ENCODE peak calls at places on chromosomes 12 and 14, in nine cellular contexts. Z is NCI-H2171; D is GM04503; X is astrocyte of the spinal cord; L is GM23248; A is NB4; E is activated T-helper 1 cell treated with anti-CD3 and anti-CD28 coated beads, Interleukin-2, amount 50 U/mL, for 16 hours; R is NCI-H82; J is HCT116. H is an unnamed sample.

GRCh38 chr12:49489720-49490119 is 49.1 kb upstream of the KCNH3 start:
- DNase-seq in R (peak), D (no peak), Z (no peak), X (peak), L (peak), J (peak), E (no peak), A (no peak), H (no peak)

GRCh38 chr14:88987516-88987915 is 163.1 kb downstream of the TTC8 start:
- DNase-seq in X (no peak), A (no peak), D (no peak), Z (no peak), J (peak), E (no peak), L (no peak), R (no peak), H (no peak)

GRCh38 chr12:46386877-46387629 is 14.5 kb upstream of the SLC38A2 start:
- DNase-seq in Z (no peak), X (peak), E (no peak), J (no peak), L (peak), A (peak), D (no peak), R (peak), H (peak)

GRCh38 chr12:107873223-107873622 is 98.7 kb downstream of the ASCL4 start:
- DNase-seq in E (no peak), Z (no peak), X (no peak), R (no peak), D (no peak), J (no peak), A (no peak), L (no peak), H (no peak)

GRCh38 chr14:76015668-76016067 is 30.1 kb downstream of the IFT43 start:
- DNase-seq in X (no peak), A (no peak), L (no peak), R (no peak), J (no peak), D (no peak), E (no peak), Z (no peak), H (no peak)

GRCh38 chr12:124737040-124737419 is 126.6 kb downstream of the SCARB1 start:
- DNase-seq in A (no peak), D (no peak), Z (no peak), E (no peak), X (peak), R (no peak), L (no peak), J (no peak), H (no peak)

GRCh38 chr12:59113831-59114273 is 193.5 kb upstream of the LRIG3 start:
- DNase-seq in J (peak), Z (peak), X (peak), R (peak), A (peak), E (no peak), L (peak), D (no peak), H (peak)

GRCh38 chr14:64463198-64463597 is 2.1 kb upstream of the AKAP5 start:
- DNase-seq in R (no peak), Z (no peak), L (no peak), A (no peak), E (no peak), J (no peak), X (no peak), D (no peak), H (no peak)

GRCh38 chr14:31877333-31877798 is 199.7 kb upstream of the ARHGAP5 start:
- DNase-seq in R (peak), D (no peak), X (peak), E (no peak), A (no peak), L (peak), J (no peak), Z (peak), H (no peak)

GRCh38 chr12:97501422-97501821 is 38.8 kb downstream of the RMST start:
- DNase-seq in L (no peak), J (no peak), X (no peak), A (no peak), D (no peak), Z (no peak), E (no peak), R (no peak), H (no peak)

GRCh38 chr12:46803517-46803916 is 22.3 kb downstream of the SLC38A4 start:
- DNase-seq in A (no peak), D (no peak), J (no peak), L (no peak), X (no peak), R (no peak), Z (no peak), E (no peak), H (no peak)

GRCh38 chr14:106455026-106455425 is 928.6 kb downstream of the TMEM121 start:
- DNase-seq in J (no peak), Z (no peak), A (no peak), X (no peak), R (no peak), D (no peak), L (no peak), E (no peak), H (no peak)

GRCh38 chr14:29016050-29016900 is 249.7 kb downstream of the FOXG1 start:
- DNase-seq in A (peak), Z (peak), E (no peak), D (no peak), L (peak), R (peak), X (peak), J (no peak), H (no peak)

GRCh38 chr12:31752450-31752849 is 23.6 kb upstream of the AMN1 start:
- DNase-seq in R (no peak), E (no peak), X (no peak), L (no peak), A (no peak), Z (no peak), J (no peak), D (no peak), H (no peak)

GRCh38 chr14:91898256-91898843 is 31.0 kb upstream of the TC2N start:
- DNase-seq in L (peak), A (no peak), E (no peak), J (no peak), X (peak), Z (no peak), D (no peak), R (no peak), H (no peak)

GRCh38 chr12:53984901-53985357 is at the start of gene HOXC10:
- DNase-seq in L (peak), E (peak), X (peak), Z (peak), D (peak), A (peak), R (peak), J (peak), H (peak)

GRCh38 chr12:53564276-53564675 is 57.0 kb upstream of the NPFF start:
- DNase-seq in J (no peak), R (no peak), L (no peak), X (no peak), Z (no peak), D (no peak), A (peak), E (no peak), H (no peak)

GRCh38 chr14:89041245-89041585 is 216.8 kb downstream of the TTC8 start:
- DNase-seq in J (peak), E (no peak), D (no peak), R (no peak), A (no peak), Z (peak), L (no peak), X (no peak), H (no peak)

GRCh38 chr12:52126050-52126604 is 46.6 kb downstream of the SMIM41 start:
- DNase-seq in D (no peak), A (no peak), X (no peak), L (no peak), E (no peak), R (no peak), Z (no peak), J (no peak), H (no peak)

GRCh38 chr14:65369560-65369959 is 43.0 kb upstream of the FUT8 start:
- DNase-seq in J (no peak), L (no peak), Z (no peak), X (no peak), A (no peak), E (no peak), D (no peak), R (no peak), H (no peak)

GRCh38 chr14:52690983-52691760 is 4.2 kb downstream of the ERO1A start:
- DNase-seq in Z (no peak), D (no peak), L (no peak), X (no peak), A (no peak), R (peak), J (no peak), E (no peak), H (no peak)